ENCODE peak calls at places on chromosomes 12 and 14, in nine cellular contexts. E is fibroblast of the aortic adventitia, C is foreskin fibroblast, S is ascending aorta, H is neural progenitor cell, O is NB4, F is AG04450, J is astrocyte of the spinal cord, P is breast epithelium. G is an unnamed sample.
A peak's percentile ranks its signal among the peaks of the same experiment; 100 is the strongest.

GRCh38 chr14:33755358-33755757 is 195.5 kb downstream of the EGLN3 start:
- DNase-seq in F (no peak), O (no peak), E (no peak), C (no peak), J (no peak), S (no peak), H (no peak), P (no peak), G (no peak)

GRCh38 chr12:29616664-29617409 is 119.4 kb upstream of the OVCH1 start:
- DNase-seq in C (peak; percentile 88), S (no peak), O (no peak), P (no peak), J (peak; percentile 84), E (peak; percentile 60), H (no peak), F (no peak), G (peak; percentile 28)

GRCh38 chr12:121781751-121782615 is 11.5 kb downstream of the RHOF start:
- DNase-seq in E (peak; percentile 39), O (no peak), J (peak; percentile 17), F (no peak), H (peak; percentile 46), C (no peak), S (no peak), P (no peak), G (no peak)

GRCh38 chr12:113049976-113050742 is 6.4 kb upstream of the DTX1 start:
- DNase-seq in C (no peak), E (no peak), J (no peak), H (peak; percentile 61), P (no peak), S (no peak), F (no peak), O (peak; percentile 75), G (no peak)

GRCh38 chr12:122878780-122879612 is 16.9 kb downstream of the VPS37B start:
- DNase-seq in F (no peak), P (no peak), E (no peak), S (no peak), O (no peak), J (no peak), C (no peak), H (no peak), G (no peak)

GRCh38 chr12:78888583-78888982 is 24.0 kb downstream of the SYT1 start:
- DNase-seq in H (no peak), S (no peak), C (no peak), E (no peak), O (peak; percentile 16), F (no peak), P (no peak), J (peak; percentile 34), G (no peak)

GRCh38 chr12:72974954-72975555 is 702.9 kb downstream of the TRHDE start:
- DNase-seq in E (no peak), O (no peak), J (no peak), P (no peak), F (no peak), H (no peak), C (no peak), S (no peak), G (no peak)

GRCh38 chr14:92500491-92500941 is 13.1 kb upstream of the RIN3 start:
- DNase-seq in E (no peak), O (no peak), F (no peak), S (no peak), C (no peak), J (peak; percentile 49), P (no peak), H (peak; percentile 41), G (peak; percentile 31)

GRCh38 chr12:7434670-7435069 is 9.3 kb downstream of the CD163L1 start:
- DNase-seq in F (no peak), S (no peak), C (no peak), P (no peak), E (no peak), O (no peak), H (no peak), J (no peak), G (no peak)

DNA sequence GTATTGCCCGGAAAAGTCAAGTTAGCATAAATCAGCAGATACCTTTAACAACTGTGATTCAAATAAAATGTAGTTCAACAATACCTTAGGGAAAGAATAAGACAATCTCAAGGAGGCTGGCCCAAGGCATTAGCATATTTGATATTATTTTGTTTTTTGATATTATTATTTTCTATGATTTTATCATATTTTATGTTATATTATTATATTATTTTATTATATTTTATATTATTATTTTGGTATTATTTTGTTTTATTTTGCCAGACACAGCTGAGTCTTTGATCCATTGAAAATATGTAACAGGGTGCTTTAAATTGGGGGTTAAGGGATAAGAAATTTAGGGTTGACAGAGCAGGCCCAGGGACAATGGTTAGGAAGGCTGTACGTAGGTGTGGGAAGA is 607.9 kb upstream of the USP15 start:
- DNase-seq in F (no peak), C (no peak), J (no peak), P (no peak), E (no peak), O (no peak), S (no peak), H (no peak), G (no peak)
- TF ChIP-seq CTCF in F (no peak), C (no peak), J (no peak), P (no peak), E (no peak), O (no peak), S (no peak), H (no peak), G (no peak)

DNA sequence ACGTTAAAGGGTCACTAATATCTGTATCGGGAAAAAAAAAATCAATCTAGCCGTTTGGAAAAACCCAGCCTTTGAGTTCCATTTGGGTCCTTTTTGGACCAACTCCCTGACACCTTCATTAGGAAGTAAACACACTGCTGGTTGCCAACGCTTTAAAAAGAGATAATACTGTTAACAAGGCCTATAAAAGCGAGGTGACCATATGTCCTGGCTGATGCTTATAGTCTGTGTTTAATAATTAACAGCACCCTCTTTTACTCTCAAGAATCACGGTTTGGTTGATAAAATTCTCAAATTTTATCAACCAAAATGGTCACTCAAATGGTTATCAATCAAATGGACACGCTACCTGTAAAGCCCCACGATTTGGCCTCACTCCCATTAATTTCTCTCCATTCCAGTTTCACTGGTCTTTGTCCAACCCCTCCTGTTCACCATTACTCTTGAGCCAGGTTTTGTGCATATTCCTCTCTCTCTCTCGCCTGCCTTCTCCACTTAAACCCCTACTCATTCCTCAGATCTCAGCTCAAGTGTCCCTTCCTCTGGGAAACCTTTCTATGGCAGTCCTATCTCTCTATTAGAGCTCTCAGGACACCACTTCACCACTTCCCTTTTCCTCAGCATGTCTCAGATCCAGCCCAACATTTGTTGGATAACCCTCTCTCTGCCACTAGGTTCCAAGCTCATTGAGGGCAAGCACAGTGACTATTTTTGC is 9.5 kb downstream of the BTG1 start:
- DNase-seq in J (no peak), P (no peak), O (peak; percentile 73), C (no peak), E (no peak), S (no peak), F (no peak), H (no peak), G (no peak)
- H3K4me3 ChIP-seq in J (no peak overlapping the region), P (peak overlapping the region; percentile 95), O (peak overlapping the region; percentile 80), C (no peak overlapping the region), E (no peak overlapping the region), S (peak overlapping the region; percentile 95), F (no peak overlapping the region), H (peak overlapping the region; percentile 94), G (no peak overlapping the region)

GRCh38 chr12:46179693-46180452 is 89.0 kb downstream of the SLC38A1 start:
- DNase-seq in S (no peak), O (no peak), E (no peak), H (no peak), J (no peak), P (no peak), F (no peak), C (no peak), G (no peak)
- TF ChIP-seq CTCF in S (no peak), O (no peak), E (no peak), H (no peak), J (no peak), P (no peak), F (no peak), C (no peak), G (no peak)

DNA sequence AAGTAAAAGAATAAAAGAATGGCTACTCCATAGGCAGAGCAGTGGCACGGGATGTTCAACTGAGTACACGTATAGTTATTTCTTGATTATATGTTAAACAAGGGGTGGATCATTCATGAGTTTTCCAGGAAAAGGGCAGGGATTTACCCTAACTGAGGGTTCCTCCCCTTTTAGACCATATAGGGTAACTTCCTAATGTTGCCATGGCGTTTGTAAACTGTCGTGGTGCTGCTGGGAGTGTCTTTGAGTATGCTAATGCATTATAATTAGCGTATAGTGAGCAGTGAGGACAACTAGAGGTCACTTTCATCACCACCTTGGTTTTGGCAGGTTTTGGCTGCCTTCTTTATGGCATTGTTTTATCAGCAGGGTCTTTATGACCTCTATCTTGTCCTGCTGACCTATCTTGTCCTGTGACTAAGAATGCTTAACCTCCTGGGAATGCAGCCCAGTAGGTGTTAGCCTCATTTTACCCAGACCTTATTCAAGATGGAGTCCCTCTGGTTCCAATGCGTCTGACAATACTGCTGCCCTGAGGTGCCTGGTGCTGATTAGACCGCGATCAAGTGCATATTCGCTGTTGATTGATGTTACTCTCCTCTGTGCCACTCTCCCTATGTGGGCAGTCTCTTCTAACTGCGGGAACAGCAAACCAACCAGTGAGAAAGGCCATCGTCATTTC is 67.6 kb upstream of the AMN1 start:
- DNase-seq in S (no peak), F (no peak), E (no peak), P (no peak), O (no peak), C (no peak), H (no peak), J (no peak), G (no peak)
- H3K4me3 ChIP-seq in S (no peak overlapping the region), F (no peak overlapping the region), E (no peak overlapping the region), P (no peak overlapping the region), O (no peak overlapping the region), C (no peak overlapping the region), H (no peak overlapping the region), J (no peak overlapping the region), G (no peak overlapping the region)

GRCh38 chr14:95979339-95980042 is 59.7 kb upstream of the C14orf132 start:
- DNase-seq in H (peak; percentile 65), F (no peak), C (no peak), E (no peak), J (no peak), P (no peak), S (no peak), O (no peak), G (no peak)
- TF ChIP-seq CTCF in H (peak; percentile 61), F (peak; percentile 12), C (no peak), E (no peak), J (peak; percentile 3), P (no peak), S (no peak), O (peak; percentile 27), G (no peak)

G was measured in astrocyte of the cerebellum.